ENCODE peak calls at places on chromosome 9, in four cellular contexts. F is sigmoid colon, N is ovary, D is GM23248. O is an unnamed sample.

GRCh38 chr9:17236147-17236546 is 101.3 kb downstream of the CNTLN start:
- DNase-seq in D (no peak), N (no peak), F (no peak), O (no peak)

GRCh38 chr9:125142560-125143376 is 560 bp downstream of the SCAI start:
- DNase-seq in F (peak; percentile 66), N (peak; percentile 21), D (peak; percentile 17), O (no peak)

GRCh38 chr9:133113163-133113927 is 7.7 kb downstream of the RALGDS start:
- DNase-seq in F (peak; percentile 78), N (peak; percentile 49), D (peak; percentile 45), O (no peak)

GRCh38 chr9:135349963-135350360 is 129.6 kb upstream of the PPP1R26 start:
- DNase-seq in N (no peak), F (no peak), D (no peak), O (no peak)

GRCh38 chr9:79352322-79352721 is 219.4 kb upstream of the TLE4 start:
- DNase-seq in D (no peak), F (no peak), N (no peak), O (no peak)

GRCh38 chr9:97980918-97981827 is 2.0 kb upstream of the ANP32B start:
- DNase-seq in F (peak; percentile 81), N (no peak), D (peak; percentile 62), O (no peak)

GRCh38 chr9:114107286-114108001 is 8.4 kb upstream of the KIF12 start:
- DNase-seq in F (no peak), D (peak; percentile 16), N (no peak), O (no peak)

GRCh38 chr9:129069128-129069824 is 11.6 kb upstream of the DOLPP1 start:
- DNase-seq in D (no peak), N (no peak), F (peak; percentile 73), O (no peak)

GRCh38 chr9:94867842-94868312 is 141.4 kb downstream of the AOPEP start:
- DNase-seq in D (peak; percentile 97), F (no peak), N (no peak), O (peak; percentile 68)

GRCh38 chr9:5630038-5630507 is 1.2 kb downstream of the RIC1 start:
- DNase-seq in D (peak; percentile 69), F (no peak), N (no peak), O (no peak)

GRCh38 chr9:137280478-137281344 is 3.2 kb downstream of the TOR4A start:
- DNase-seq in D (peak; percentile 59), N (peak; percentile 34), F (no peak), O (peak; percentile 39)

GRCh38 chr9:128001411-128002298 is 20.9 kb upstream of the EEIG1 start:
- DNase-seq in D (peak; percentile 97), F (no peak), N (no peak), O (peak; percentile 94)

GRCh38 chr9:115883467-115884329 is 269.9 kb upstream of the PAPPA start:
- DNase-seq in N (no peak), F (no peak), D (peak; percentile 69), O (peak; percentile 45)

GRCh38 chr9:72596451-72597180 is 75.2 kb downstream of the TMC1 start:
- DNase-seq in F (no peak), D (no peak), N (no peak), O (no peak)

GRCh38 chr9:79236466-79236865 is 335.3 kb upstream of the TLE4 start:
- DNase-seq in N (no peak), D (peak; percentile 20), F (no peak), O (no peak)

GRCh38 chr9:95024097-95024671 is 293.3 kb downstream of the FANCC start:
- DNase-seq in F (no peak), N (no peak), D (peak; percentile 43), O (no peak)

GRCh38 chr9:137956688-137957385 is 79.3 kb downstream of the CACNA1B start:
- DNase-seq in D (no peak), F (no peak), N (no peak), O (no peak)

GRCh38 chr9:8924529-8924928 is 1125.0 kb upstream of the DMAC1 start:
- DNase-seq in F (no peak), N (no peak), D (no peak), O (no peak)

GRCh38 chr9:114988962-114989599 is 58.7 kb upstream of the TNFSF8 start:
- DNase-seq in F (no peak), D (peak; percentile 59), N (no peak), O (no peak)

GRCh38 chr9:126146254-126147145 is 180.1 kb upstream of the MVB12B start:
- DNase-seq in D (peak; percentile 11), F (no peak), N (no peak), O (peak; percentile 31)

GRCh38 chr9:19473605-19474004 is 64.8 kb downstream of the ACER2 start:
- DNase-seq in F (no peak), N (no peak), D (no peak), O (no peak)

GRCh38 chr9:128771094-128771721 is 519 bp downstream of the ZER1 start:
- DNase-seq in F (no peak), D (peak; percentile 64), N (no peak), O (no peak)

GRCh38 chr9:136975624-136976023 is 1.7 kb upstream of the PTGDS start:
- DNase-seq in N (no peak), D (no peak), F (no peak), O (no peak)

GRCh38 chr9:86034863-86035734 is 64.3 kb downstream of the GOLM1 start:
- DNase-seq in F (no peak), D (peak; percentile 60), N (no peak), O (no peak)

GRCh38 chr9:93268551-93269314 is 84.8 kb downstream of the WNK2 start:
- DNase-seq in D (no peak), N (peak; percentile 4), F (peak; percentile 46), O (no peak)

GRCh38 chr9:133428579-133429215 is 6.5 kb downstream of the ADAMTS13 start:
- DNase-seq in F (no peak), D (peak; percentile 38), N (no peak), O (no peak)

GRCh38 chr9:88745281-88746001 is 210.5 kb downstream of the NXNL2 start:
- DNase-seq in N (no peak), D (peak; percentile 81), F (peak; percentile 89), O (peak; percentile 22)

GRCh38 chr9:18359335-18359734 is 114.6 kb upstream of the ADAMTSL1 start:
- DNase-seq in N (no peak), F (no peak), D (peak; percentile 90), O (no peak)

GRCh38 chr9:129435996-129436676 is 184.8 kb downstream of the C9orf50 start:
- DNase-seq in N (no peak), D (no peak), F (no peak), O (no peak)

GRCh38 chr9:113701741-113702422 is 174.2 kb upstream of the ZNF618 start:
- DNase-seq in D (peak; percentile 20), N (no peak), F (no peak), O (no peak)

GRCh38 chr9:134399435-134400056 is 73.3 kb downstream of the RXRA start:
- DNase-seq in D (peak; percentile 50), F (no peak), N (no peak), O (no peak)

GRCh38 chr9:110206388-110206787 is 1.6 kb downstream of the C9orf152 start:
- DNase-seq in N (no peak), F (no peak), D (no peak), O (no peak)

GRCh38 chr9:123109540-123110279 is 76.2 kb downstream of the GPR21 start:
- DNase-seq in D (no peak), F (no peak), N (no peak), O (no peak)

GRCh38 chr9:101912698-101913097 is 174.3 kb upstream of the GRIN3A start:
- DNase-seq in N (no peak), D (no peak), F (no peak), O (no peak)

GRCh38 chr9:107033974-107034373 is 171.0 kb downstream of the ZNF462 start:
- DNase-seq in D (no peak), F (no peak), N (no peak), O (no peak)
- H3K4me1 ChIP-seq in D (no peaks in the 10 kb centered on the region), F (no peaks in the 10 kb centered on the region), N (no peaks in the 10 kb centered on the region), O (no peaks in the 10 kb centered on the region)

GRCh38 chr9:130687615-130688014 is 6.0 kb upstream of the EXOSC2 start:
- DNase-seq in D (no peak), F (no peak), N (no peak), O (no peak)

GRCh38 chr9:130688070-130688469 is 5.5 kb upstream of the EXOSC2 start:
- DNase-seq in F (no peak), N (no peak), D (no peak), O (no peak)

GRCh38 chr9:130689572-130689936 is 4.0 kb upstream of the EXOSC2 start:
- DNase-seq in F (no peak), D (no peak), N (no peak), O (no peak)

GRCh38 chr9:130692365-130692764 is 1.2 kb upstream of the EXOSC2 start:
- DNase-seq in N (peak; percentile 45), D (peak; percentile 30), F (no peak), O (no peak)

GRCh38 chr9:130689937-130690700 is 3.5 kb upstream of the EXOSC2 start:
- DNase-seq in N (peak; percentile 74), F (peak; percentile 91), D (peak; percentile 97), O (peak; percentile 78)
- H3K4me3 ChIP-seq in N (peak overlapping the region; percentile 35), F (peak overlapping the region; percentile 43), D (peak overlapping the region; percentile 83), O (peak overlapping the region; percentile 36)

DNA sequence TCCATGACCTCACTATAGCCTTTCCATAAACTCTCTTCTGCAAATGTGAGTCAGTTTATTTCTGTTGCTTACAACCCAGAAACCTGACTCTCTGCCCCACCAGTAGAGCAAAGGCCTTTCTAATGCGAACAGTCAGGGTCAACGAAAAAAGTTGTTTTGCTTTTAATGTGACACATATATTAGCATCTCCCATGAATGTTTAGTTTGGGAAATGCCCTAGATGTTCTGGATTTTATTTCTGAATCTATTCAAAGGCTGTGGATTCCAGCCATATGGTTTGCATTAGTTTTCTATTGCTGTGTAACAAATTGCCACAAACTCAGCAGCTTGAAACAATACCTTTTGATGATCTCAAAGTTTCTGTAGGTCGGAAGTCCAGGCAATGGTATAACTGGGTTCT is 193.5 kb downstream of the GNA14 start:
- DNase-seq in D (peak; percentile 35), F (no peak), N (no peak), O (peak; percentile 18)
- H3K27ac ChIP-seq in D (no peak overlapping the region), F (no peak overlapping the region), N (no peak overlapping the region), O (no peak overlapping the region)

DNA sequence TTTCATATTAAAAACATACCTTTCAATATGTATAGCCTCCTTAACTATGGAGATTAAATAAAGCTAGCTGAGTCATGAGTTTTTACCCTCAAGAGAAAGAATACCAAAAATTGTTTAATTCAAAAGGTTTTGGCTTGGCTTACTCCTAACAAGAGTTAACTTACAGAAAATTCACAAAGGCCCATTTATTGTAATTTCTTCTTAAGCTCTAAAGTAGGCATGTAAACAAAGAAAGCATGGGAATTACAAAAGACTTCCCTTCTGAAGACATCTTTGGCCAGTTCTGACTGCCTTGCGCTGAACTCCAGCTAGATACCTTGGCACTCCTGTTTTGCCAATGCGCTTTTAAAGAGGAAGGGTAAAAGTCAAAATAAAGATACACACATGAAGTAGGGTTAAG is 28.2 kb downstream of the PUM3 start:
- DNase-seq in D (no peak), N (no peak), F (no peak), O (no peak)
- H3K4me1 ChIP-seq in D (peaks cover 47% of the 10 kb centered on the region), N (peaks cover 6% of the 10 kb centered on the region), F (peaks cover 24% of the 10 kb centered on the region), O (peaks cover 29% of the 10 kb centered on the region)

DNA sequence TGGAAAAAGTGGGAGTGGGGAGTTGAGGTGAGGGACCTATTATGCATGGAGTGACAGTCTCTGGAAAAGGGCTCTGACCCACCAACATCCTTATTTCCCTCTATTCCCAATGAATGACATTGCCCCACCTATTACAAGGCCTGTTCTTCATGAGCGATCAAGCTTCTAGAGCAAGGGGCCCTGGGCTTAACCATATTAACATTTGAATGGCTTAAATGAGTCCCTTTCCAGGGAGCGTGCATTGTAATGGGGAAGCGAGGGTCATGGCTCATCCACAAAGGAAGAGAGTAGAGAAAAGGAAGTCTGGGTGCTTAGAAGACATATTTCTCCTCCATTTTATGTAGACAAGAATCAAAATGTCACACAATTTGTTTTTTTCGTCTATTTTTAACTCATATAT is 255.5 kb downstream of the CAAP1 start:
- DNase-seq in D (no peak), N (no peak), F (no peak), O (no peak)
- H3K4me3 ChIP-seq in D (no peak overlapping the region), N (no peak overlapping the region), F (no peak overlapping the region), O (no peak overlapping the region)

GRCh38 chr9:91192785-91193657 is 168.7 kb downstream of the AUH start:
- DNase-seq in N (peak; percentile 87), F (peak; percentile 96), D (peak; percentile 100), O (peak; percentile 95)
- H3K27ac ChIP-seq in N (peak overlapping the region; percentile 97), F (peak overlapping the region; percentile 96), D (peak overlapping the region; percentile 100), O (peak overlapping the region; percentile 99)